ENCODE peak calls at places on chromosomes 1 and 21, in ten cellular contexts. One of them, this sample, is unnamed.

GRCh38 chr1:172431721-172432192 is 11.3 kb downstream of the C1orf105 start:
- DNase-seq in GM12878: no peak
- DNase-seq in MM.1S: no peak
- DNase-seq in foreskin fibroblast: no peak
- DNase-seq in heart right ventricle: no peak
- DNase-seq in AG10803: no peak
- DNase-seq in K562: no peak
- DNase-seq in cardiac fibroblast: no peak
- DNase-seq in colonic mucosa: peak
- DNase-seq in heart left ventricle: no peak
- DNase-seq in this sample: no peak

GRCh38 chr1:208029381-208030319 is 118.7 kb upstream of the CD34 start:
- DNase-seq in K562: no peak
- DNase-seq in heart left ventricle: no peak
- DNase-seq in AG10803: peak
- DNase-seq in heart right ventricle: peak
- DNase-seq in cardiac fibroblast: peak
- DNase-seq in MM.1S: no peak
- DNase-seq in foreskin fibroblast: peak
- DNase-seq in colonic mucosa: peak
- DNase-seq in GM12878: no peak
- DNase-seq in this sample: no peak

GRCh38 chr1:21174638-21175323 is 1.9 kb downstream of the EIF4G3 start:
- DNase-seq in K562: no peak
- DNase-seq in MM.1S: no peak
- DNase-seq in colonic mucosa: no peak
- DNase-seq in cardiac fibroblast: peak
- DNase-seq in heart left ventricle: no peak
- DNase-seq in GM12878: no peak
- DNase-seq in heart right ventricle: no peak
- DNase-seq in foreskin fibroblast: peak
- DNase-seq in AG10803: peak
- DNase-seq in this sample: no peak

GRCh38 chr1:48859429-48859828 is 82.7 kb upstream of the BEND5 start:
- DNase-seq in foreskin fibroblast: peak
- DNase-seq in GM12878: no peak
- DNase-seq in heart left ventricle: no peak
- DNase-seq in AG10803: peak
- DNase-seq in MM.1S: no peak
- DNase-seq in colonic mucosa: no peak
- DNase-seq in K562: no peak
- DNase-seq in heart right ventricle: no peak
- DNase-seq in cardiac fibroblast: peak
- DNase-seq in this sample: no peak

GRCh38 chr1:3463408-3463811 is 8.9 kb downstream of the ARHGEF16 start:
- DNase-seq in cardiac fibroblast: no peak
- DNase-seq in K562: no peak
- DNase-seq in heart right ventricle: no peak
- DNase-seq in AG10803: no peak
- DNase-seq in foreskin fibroblast: no peak
- DNase-seq in GM12878: no peak
- DNase-seq in colonic mucosa: no peak
- DNase-seq in MM.1S: no peak
- DNase-seq in heart left ventricle: peak
- DNase-seq in this sample: no peak

GRCh38 chr1:79105499-79105898 is 99.0 kb upstream of the ADGRL4 start:
- DNase-seq in K562: no peak
- DNase-seq in AG10803: peak
- DNase-seq in foreskin fibroblast: peak
- DNase-seq in MM.1S: no peak
- DNase-seq in colonic mucosa: no peak
- DNase-seq in cardiac fibroblast: peak
- DNase-seq in heart left ventricle: no peak
- DNase-seq in GM12878: no peak
- DNase-seq in heart right ventricle: no peak
- DNase-seq in this sample: no peak

GRCh38 chr1:27773732-27774445 is 870 bp downstream of the STX12 start:
- DNase-seq in AG10803: peak
- DNase-seq in K562: no peak
- DNase-seq in cardiac fibroblast: peak
- DNase-seq in colonic mucosa: no peak
- DNase-seq in heart left ventricle: no peak
- DNase-seq in heart right ventricle: no peak
- DNase-seq in MM.1S: peak
- DNase-seq in foreskin fibroblast: no peak
- DNase-seq in GM12878: no peak
- DNase-seq in this sample: no peak

GRCh38 chr1:94863919-94864318 is 43.8 kb downstream of the SLC44A3 start:
- DNase-seq in AG10803: peak
- DNase-seq in heart left ventricle: peak
- DNase-seq in heart right ventricle: peak
- DNase-seq in foreskin fibroblast: peak
- DNase-seq in colonic mucosa: peak
- DNase-seq in MM.1S: no peak
- DNase-seq in cardiac fibroblast: peak
- DNase-seq in K562: no peak
- DNase-seq in GM12878: no peak
- DNase-seq in this sample: no peak

GRCh38 chr1:161185282-161185682 is 8.0 kb upstream of the B4GALT3 start:
- DNase-seq in heart left ventricle: peak
- DNase-seq in GM12878: peak
- DNase-seq in foreskin fibroblast: peak
- DNase-seq in cardiac fibroblast: peak
- DNase-seq in colonic mucosa: peak
- DNase-seq in heart right ventricle: peak
- DNase-seq in MM.1S: peak
- DNase-seq in K562: no peak
- DNase-seq in AG10803: peak
- DNase-seq in this sample: peak

GRCh38 chr21:17139696-17140095 is 373.1 kb upstream of the CXADR start:
- DNase-seq in heart right ventricle: no peak
- DNase-seq in MM.1S: peak
- DNase-seq in K562: no peak
- DNase-seq in heart left ventricle: no peak
- DNase-seq in AG10803: no peak
- DNase-seq in GM12878: no peak
- DNase-seq in colonic mucosa: no peak
- DNase-seq in cardiac fibroblast: no peak
- DNase-seq in foreskin fibroblast: no peak
- DNase-seq in this sample: no peak

GRCh38 chr1:42282867-42283583 is 52.0 kb downstream of the FOXJ3 start:
- DNase-seq in cardiac fibroblast: peak
- DNase-seq in AG10803: no peak
- DNase-seq in colonic mucosa: no peak
- DNase-seq in K562: no peak
- DNase-seq in heart right ventricle: no peak
- DNase-seq in heart left ventricle: no peak
- DNase-seq in MM.1S: no peak
- DNase-seq in foreskin fibroblast: no peak
- DNase-seq in GM12878: no peak
- DNase-seq in this sample: no peak

GRCh38 chr1:42282024-42282579 is 52.9 kb downstream of the FOXJ3 start:
- DNase-seq in GM12878: no peak
- DNase-seq in foreskin fibroblast: peak
- DNase-seq in MM.1S: no peak
- DNase-seq in cardiac fibroblast: peak
- DNase-seq in AG10803: peak
- DNase-seq in K562: no peak
- DNase-seq in heart right ventricle: no peak
- DNase-seq in colonic mucosa: no peak
- DNase-seq in heart left ventricle: no peak
- DNase-seq in this sample: no peak

GRCh38 chr1:42280841-42281240 is 54.2 kb downstream of the FOXJ3 start:
- DNase-seq in K562: no peak
- DNase-seq in MM.1S: no peak
- DNase-seq in heart left ventricle: no peak
- DNase-seq in colonic mucosa: no peak
- DNase-seq in cardiac fibroblast: no peak
- DNase-seq in foreskin fibroblast: no peak
- DNase-seq in GM12878: no peak
- DNase-seq in AG10803: no peak
- DNase-seq in heart right ventricle: no peak
- DNase-seq in this sample: no peak

GRCh38 chr1:42279055-42279454 is 56.0 kb downstream of the FOXJ3 start:
- DNase-seq in colonic mucosa: no peak
- DNase-seq in K562: no peak
- DNase-seq in cardiac fibroblast: no peak
- DNase-seq in MM.1S: no peak
- DNase-seq in heart left ventricle: no peak
- DNase-seq in heart right ventricle: no peak
- DNase-seq in foreskin fibroblast: no peak
- DNase-seq in GM12878: no peak
- DNase-seq in AG10803: no peak
- DNase-seq in this sample: no peak
- TF ChIP-seq CTCF in colonic mucosa: no peak
- TF ChIP-seq CTCF in K562: no peak
- TF ChIP-seq CTCF in cardiac fibroblast: no peak
- TF ChIP-seq CTCF in MM.1S: no peak
- TF ChIP-seq CTCF in heart left ventricle: no peak
- TF ChIP-seq CTCF in heart right ventricle: no peak
- TF ChIP-seq CTCF in foreskin fibroblast: no peak
- TF ChIP-seq CTCF in GM12878: no peak
- TF ChIP-seq CTCF in AG10803: no peak
- TF ChIP-seq CTCF in this sample: no peak

DNA sequence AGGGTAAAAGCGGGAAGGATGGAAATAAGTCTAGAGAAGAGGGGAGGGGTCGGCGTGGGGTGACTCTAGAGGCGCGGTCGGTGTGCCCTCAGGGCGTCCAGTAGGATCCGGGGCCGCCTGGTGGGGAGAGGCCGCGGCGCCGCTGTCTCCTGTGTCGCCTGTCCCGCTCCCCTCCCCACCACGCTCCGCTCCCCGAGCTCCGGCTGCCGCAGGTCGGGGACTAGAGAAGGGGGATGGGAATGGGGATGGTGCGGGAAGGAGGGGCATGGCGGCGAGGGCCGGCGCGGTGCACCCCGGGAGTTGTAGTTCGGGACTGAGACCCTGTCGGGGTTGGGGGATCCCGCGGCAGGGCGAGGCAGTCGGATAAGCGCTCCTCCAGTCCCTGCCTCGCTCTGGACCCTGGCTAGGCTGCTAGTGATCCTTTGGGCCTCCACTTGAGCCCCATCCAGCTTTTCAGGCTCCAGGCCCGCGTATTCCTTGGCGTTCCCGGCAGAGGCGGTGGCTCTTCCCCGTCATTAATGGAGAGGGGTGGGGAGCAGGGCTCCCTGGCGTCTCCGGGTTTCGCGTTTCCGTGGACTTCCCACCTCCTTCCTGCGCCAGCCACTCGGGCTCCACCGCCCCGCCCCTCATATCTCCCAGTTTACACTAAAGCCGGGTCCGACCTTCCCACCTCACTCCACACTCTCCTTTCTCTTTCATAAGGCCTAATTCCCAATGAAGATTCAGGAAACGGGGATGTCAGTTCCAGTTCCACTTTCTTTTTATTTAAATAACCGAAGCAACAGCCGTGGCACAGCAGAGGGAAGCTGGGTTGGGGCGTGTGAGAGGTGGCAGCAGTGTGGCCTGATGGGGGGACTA is at the start of gene ENTREP3:
- DNase-seq in colonic mucosa: peak
- DNase-seq in AG10803: peak
- DNase-seq in MM.1S: peak
- DNase-seq in foreskin fibroblast: peak
- DNase-seq in GM12878: no peak
- DNase-seq in heart right ventricle: peak
- DNase-seq in heart left ventricle: peak
- DNase-seq in cardiac fibroblast: peak
- DNase-seq in K562: peak
- DNase-seq in this sample: peak
- TF ChIP-seq CTCF in colonic mucosa: no peak
- TF ChIP-seq CTCF in AG10803: no peak
- TF ChIP-seq CTCF in MM.1S: no peak
- TF ChIP-seq CTCF in foreskin fibroblast: no peak
- TF ChIP-seq CTCF in GM12878: no peak
- TF ChIP-seq CTCF in heart right ventricle: no peak
- TF ChIP-seq CTCF in heart left ventricle: no peak
- TF ChIP-seq CTCF in cardiac fibroblast: no peak
- TF ChIP-seq CTCF in K562: no peak
- TF ChIP-seq CTCF in this sample: no peak

GRCh38 chr1:201463071-201463552 is 5.9 kb downstream of the PHLDA3 start:
- DNase-seq in foreskin fibroblast: no peak
- DNase-seq in cardiac fibroblast: peak
- DNase-seq in MM.1S: no peak
- DNase-seq in heart left ventricle: no peak
- DNase-seq in heart right ventricle: no peak
- DNase-seq in K562: no peak
- DNase-seq in GM12878: no peak
- DNase-seq in colonic mucosa: no peak
- DNase-seq in AG10803: peak
- DNase-seq in this sample: no peak
- TF ChIP-seq CTCF in foreskin fibroblast: peak
- TF ChIP-seq CTCF in cardiac fibroblast: peak
- TF ChIP-seq CTCF in MM.1S: peak
- TF ChIP-seq CTCF in heart left ventricle: peak
- TF ChIP-seq CTCF in heart right ventricle: peak
- TF ChIP-seq CTCF in K562: peak
- TF ChIP-seq CTCF in GM12878: peak
- TF ChIP-seq CTCF in colonic mucosa: no peak
- TF ChIP-seq CTCF in AG10803: peak
- TF ChIP-seq CTCF in this sample: no peak

GRCh38 chr1:235943581-235944114 is 76.9 kb upstream of the LYST start:
- DNase-seq in GM12878: no peak
- DNase-seq in K562: no peak
- DNase-seq in MM.1S: no peak
- DNase-seq in heart right ventricle: no peak
- DNase-seq in foreskin fibroblast: peak
- DNase-seq in cardiac fibroblast: peak
- DNase-seq in heart left ventricle: no peak
- DNase-seq in colonic mucosa: no peak
- DNase-seq in AG10803: peak
- DNase-seq in this sample: no peak

GRCh38 chr1:235945775-235946565 is 79.3 kb upstream of the LYST start:
- DNase-seq in colonic mucosa: peak
- DNase-seq in K562: no peak
- DNase-seq in cardiac fibroblast: no peak
- DNase-seq in GM12878: peak
- DNase-seq in MM.1S: no peak
- DNase-seq in heart left ventricle: no peak
- DNase-seq in heart right ventricle: no peak
- DNase-seq in foreskin fibroblast: no peak
- DNase-seq in AG10803: no peak
- DNase-seq in this sample: no peak

GRCh38 chr1:235948774-235949427 is 82.2 kb upstream of the LYST start:
- DNase-seq in K562: no peak
- DNase-seq in GM12878: no peak
- DNase-seq in heart right ventricle: no peak
- DNase-seq in AG10803: no peak
- DNase-seq in cardiac fibroblast: no peak
- DNase-seq in colonic mucosa: peak
- DNase-seq in foreskin fibroblast: no peak
- DNase-seq in MM.1S: no peak
- DNase-seq in heart left ventricle: no peak
- DNase-seq in this sample: no peak

GRCh38 chr1:235947989-235948388 is 81.3 kb upstream of the LYST start:
- DNase-seq in MM.1S: no peak
- DNase-seq in GM12878: no peak
- DNase-seq in foreskin fibroblast: no peak
- DNase-seq in heart left ventricle: no peak
- DNase-seq in colonic mucosa: peak
- DNase-seq in K562: no peak
- DNase-seq in cardiac fibroblast: no peak
- DNase-seq in heart right ventricle: no peak
- DNase-seq in AG10803: no peak
- DNase-seq in this sample: no peak

GRCh38 chr1:235946570-235946981 is 79.9 kb upstream of the LYST start:
- DNase-seq in cardiac fibroblast: peak
- DNase-seq in heart right ventricle: no peak
- DNase-seq in heart left ventricle: no peak
- DNase-seq in colonic mucosa: peak
- DNase-seq in MM.1S: no peak
- DNase-seq in foreskin fibroblast: peak
- DNase-seq in GM12878: no peak
- DNase-seq in K562: no peak
- DNase-seq in AG10803: peak
- DNase-seq in this sample: no peak
- TF ChIP-seq CTCF in cardiac fibroblast: peak
- TF ChIP-seq CTCF in heart right ventricle: peak
- TF ChIP-seq CTCF in heart left ventricle: no peak
- TF ChIP-seq CTCF in colonic mucosa: no peak
- TF ChIP-seq CTCF in MM.1S: peak
- TF ChIP-seq CTCF in foreskin fibroblast: peak
- TF ChIP-seq CTCF in GM12878: peak
- TF ChIP-seq CTCF in K562: peak
- TF ChIP-seq CTCF in AG10803: peak
- TF ChIP-seq CTCF in this sample: no peak

This sample was measured in activated B cell treated with CpG ODN at 0.5 μM for 24 hours.